ENCODE peak calls at places on chromosomes 16 and 17, in five cellular contexts. One of them, this sample, is unnamed.

GRCh38 chr17:7034955-7035590 is 742 bp upstream of the SLC16A13 start:
- DNase-seq in EH: no peak
- DNase-seq in neural progenitor cell: no peak
- DNase-seq in tibial artery: no peak
- DNase-seq in cardiac muscle cell: no peak
- DNase-seq in this sample: no peak

GRCh38 chr16:28882476-28883180 is 4.3 kb downstream of the ATP2A1 start:
- DNase-seq in tibial artery: no peak
- DNase-seq in neural progenitor cell: no peak
- DNase-seq in cardiac muscle cell: no peak
- DNase-seq in EH: no peak
- DNase-seq in this sample: no peak

GRCh38 chr16:90028985-90029384 is 9.7 kb upstream of the DBNDD1 start:
- DNase-seq in cardiac muscle cell: no peak
- DNase-seq in EH: no peak
- DNase-seq in tibial artery: no peak
- DNase-seq in neural progenitor cell: no peak
- DNase-seq in this sample: no peak

GRCh38 chr17:44872131-44872768 is 24.6 kb downstream of the HIGD1B start:
- DNase-seq in EH: no peak
- DNase-seq in tibial artery: peak
- DNase-seq in neural progenitor cell: no peak
- DNase-seq in cardiac muscle cell: peak
- DNase-seq in this sample: peak

GRCh38 chr16:1337486-1337885 is 4.0 kb downstream of the BAIAP3 start:
- DNase-seq in tibial artery: no peak
- DNase-seq in neural progenitor cell: peak
- DNase-seq in cardiac muscle cell: no peak
- DNase-seq in EH: no peak
- DNase-seq in this sample: no peak

GRCh38 chr16:72427786-72428480 is 256.0 kb upstream of the PMFBP1 start:
- DNase-seq in cardiac muscle cell: no peak
- DNase-seq in tibial artery: no peak
- DNase-seq in EH: no peak
- DNase-seq in neural progenitor cell: no peak
- DNase-seq in this sample: no peak

GRCh38 chr16:29916979-29917378 is 9.0 kb downstream of the KCTD13 start:
- DNase-seq in tibial artery: no peak
- DNase-seq in cardiac muscle cell: no peak
- DNase-seq in neural progenitor cell: no peak
- DNase-seq in EH: no peak
- DNase-seq in this sample: no peak

GRCh38 chr17:48278755-48279491 is 151.1 kb downstream of the SKAP1 start:
- DNase-seq in tibial artery: no peak
- DNase-seq in cardiac muscle cell: no peak
- DNase-seq in neural progenitor cell: no peak
- DNase-seq in EH: no peak
- DNase-seq in this sample: no peak

GRCh38 chr16:55489956-55490265 is 10.9 kb downstream of the MMP2 start:
- DNase-seq in EH: no peak
- DNase-seq in neural progenitor cell: no peak
- DNase-seq in tibial artery: no peak
- DNase-seq in cardiac muscle cell: no peak
- DNase-seq in this sample: no peak